ENCODE peak calls at places on chromosome 17, in seven cellular contexts. One of them, this sample, is unnamed.

GRCh38 chr17:61522088-61522487 is 68.9 kb downstream of the NACA2 start:
- DNase-seq in H1: no peak
- DNase-seq in HepG2: no peak
- DNase-seq in K562: no peak
- DNase-seq in SK-N-SH: no peak
- DNase-seq in GM12878: no peak
- DNase-seq in HCT116: no peak
- DNase-seq in this sample: no peak

GRCh38 chr17:52155301-52155700 is 3.2 kb downstream of the CA10 start:
- DNase-seq in HepG2: no peak
- DNase-seq in HCT116: no peak
- DNase-seq in SK-N-SH: no peak
- DNase-seq in K562: no peak
- DNase-seq in H1: no peak
- DNase-seq in GM12878: no peak
- DNase-seq in this sample: no peak

GRCh38 chr17:41777579-41778188 is 8.8 kb downstream of the JUP start:
- DNase-seq in H1: no peak
- DNase-seq in HCT116: no peak
- DNase-seq in HepG2: peak; percentile 77
- DNase-seq in GM12878: no peak
- DNase-seq in K562: no peak
- DNase-seq in SK-N-SH: peak; percentile 74
- DNase-seq in this sample: no peak

GRCh38 chr17:65243838-65244237 is 106.7 kb downstream of the RGS9 start:
- DNase-seq in SK-N-SH: no peak
- DNase-seq in HCT116: peak; percentile 86
- DNase-seq in K562: no peak
- DNase-seq in GM12878: no peak
- DNase-seq in H1: no peak
- DNase-seq in HepG2: no peak
- DNase-seq in this sample: no peak

GRCh38 chr17:75856062-75856681 is 1.0 kb upstream of the WBP2 start:
- DNase-seq in H1: no peak
- DNase-seq in HCT116: no peak
- DNase-seq in HepG2: peak; percentile 64
- DNase-seq in GM12878: no peak
- DNase-seq in K562: no peak
- DNase-seq in SK-N-SH: no peak
- DNase-seq in this sample: no peak

GRCh38 chr17:41176744-41177387 is 1.2 kb downstream of the KRTAP4-2 start:
- DNase-seq in GM12878: no peak
- DNase-seq in SK-N-SH: no peak
- DNase-seq in H1: no peak
- DNase-seq in K562: no peak
- DNase-seq in HCT116: no peak
- DNase-seq in HepG2: no peak
- DNase-seq in this sample: no peak

GRCh38 chr17:22278302-22279275 is 586.3 kb downstream of the KCNJ18 start:
- DNase-seq in H1: no peak
- DNase-seq in K562: no peak
- DNase-seq in GM12878: no peak
- DNase-seq in SK-N-SH: no peak
- DNase-seq in HCT116: no peak
- DNase-seq in HepG2: no peak
- DNase-seq in this sample: no peak

GRCh38 chr17:38958756-38959155 is 8.4 kb downstream of the FBXO47 start:
- DNase-seq in GM12878: no peak
- DNase-seq in HCT116: no peak
- DNase-seq in SK-N-SH: no peak
- DNase-seq in H1: no peak
- DNase-seq in HepG2: no peak
- DNase-seq in K562: no peak
- DNase-seq in this sample: no peak

GRCh38 chr17:63754046-63754445 is 12.4 kb upstream of the STRADA start:
- DNase-seq in SK-N-SH: no peak
- DNase-seq in H1: no peak
- DNase-seq in HepG2: no peak
- DNase-seq in K562: no peak
- DNase-seq in HCT116: no peak
- DNase-seq in GM12878: no peak
- DNase-seq in this sample: no peak

GRCh38 chr17:36182176-36183000 is 6.0 kb upstream of the TBC1D3B start:
- DNase-seq in SK-N-SH: no peak
- DNase-seq in HepG2: no peak
- DNase-seq in H1: peak; percentile 85
- DNase-seq in K562: no peak
- DNase-seq in GM12878: no peak
- DNase-seq in HCT116: no peak
- DNase-seq in this sample: no peak

GRCh38 chr17:32659419-32659842 is 172.6 kb downstream of the CDK5R1 start:
- DNase-seq in SK-N-SH: peak; percentile 70
- DNase-seq in HCT116: peak; percentile 35
- DNase-seq in GM12878: peak; percentile 40
- DNase-seq in K562: peak; percentile 71
- DNase-seq in HepG2: peak; percentile 48
- DNase-seq in H1: peak; percentile 86
- DNase-seq in this sample: peak; percentile 83

DNA sequence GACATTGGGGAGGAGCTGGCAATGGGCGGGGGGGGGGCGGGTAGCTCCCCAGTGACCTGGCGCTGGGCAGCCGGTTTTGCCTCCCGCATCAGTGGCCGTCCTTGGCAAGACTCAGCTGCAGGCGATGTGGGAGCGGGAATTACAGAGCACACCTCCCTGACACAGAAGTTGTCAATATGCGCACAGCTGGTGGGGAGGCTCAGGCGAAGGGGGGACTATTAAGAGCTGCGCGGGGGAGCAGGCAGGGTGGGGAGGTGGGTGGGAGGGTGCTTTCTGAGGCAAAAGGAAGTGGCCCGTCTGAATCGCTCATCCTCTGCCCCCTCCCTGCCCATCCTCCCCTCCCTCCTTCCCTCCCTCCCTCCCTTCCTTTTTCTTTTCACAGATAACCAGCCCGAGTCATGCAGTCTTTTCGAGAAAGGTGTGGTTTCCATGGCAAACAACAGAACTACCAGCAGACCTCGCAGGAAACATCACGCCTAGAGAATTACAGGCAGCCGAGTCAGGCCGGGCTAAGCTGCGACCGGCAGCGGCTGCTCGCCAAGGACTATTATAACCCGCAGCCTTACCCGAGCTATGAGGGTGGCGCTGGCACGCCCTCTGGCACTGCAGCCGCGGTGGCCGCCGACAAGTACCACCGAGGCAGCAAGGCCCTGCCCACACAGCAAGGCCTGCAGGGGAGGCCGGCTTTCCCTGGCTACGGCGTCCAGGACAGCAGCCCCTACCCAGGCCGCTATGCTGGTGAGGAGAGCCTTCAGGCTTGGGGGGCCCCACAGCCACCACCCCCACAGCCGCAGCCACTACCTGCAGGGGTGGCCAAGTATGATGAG is 44.0 kb downstream of the SREBF1 start:
- DNase-seq in H1: no peak
- DNase-seq in HepG2: no peak
- DNase-seq in K562: peak; percentile 21
- DNase-seq in GM12878: no peak
- DNase-seq in SK-N-SH: peak; percentile 84
- DNase-seq in HCT116: no peak
- DNase-seq in this sample: no peak
- TF ChIP-seq JUND in H1: no peak
- TF ChIP-seq JUND in HepG2: no peak
- TF ChIP-seq JUND in K562: no peak
- TF ChIP-seq JUND in GM12878: no peak
- TF ChIP-seq JUND in SK-N-SH: no peak
- TF ChIP-seq JUND in HCT116: no peak
- TF ChIP-seq JUND in this sample: no peak

GRCh38 chr17:56756536-56756935 is 77.2 kb downstream of the C17orf67 start:
- DNase-seq in SK-N-SH: no peak
- DNase-seq in HCT116: no peak
- DNase-seq in GM12878: no peak
- DNase-seq in H1: no peak
- DNase-seq in HepG2: peak; percentile 24
- DNase-seq in K562: no peak
- DNase-seq in this sample: no peak

GRCh38 chr17:56751145-56751743 is 82.5 kb downstream of the C17orf67 start:
- DNase-seq in HCT116: no peak
- DNase-seq in SK-N-SH: no peak
- DNase-seq in H1: no peak
- DNase-seq in HepG2: no peak
- DNase-seq in GM12878: no peak
- DNase-seq in K562: no peak
- DNase-seq in this sample: no peak

GRCh38 chr17:56755310-56755709 is 78.4 kb downstream of the C17orf67 start:
- DNase-seq in HepG2: no peak
- DNase-seq in K562: no peak
- DNase-seq in SK-N-SH: no peak
- DNase-seq in HCT116: no peak
- DNase-seq in GM12878: no peak
- DNase-seq in H1: no peak
- DNase-seq in this sample: no peak

GRCh38 chr17:56752263-56752662 is 81.5 kb downstream of the C17orf67 start:
- DNase-seq in SK-N-SH: no peak
- DNase-seq in K562: no peak
- DNase-seq in HCT116: no peak
- DNase-seq in HepG2: no peak
- DNase-seq in H1: no peak
- DNase-seq in GM12878: no peak
- DNase-seq in this sample: no peak

DNA sequence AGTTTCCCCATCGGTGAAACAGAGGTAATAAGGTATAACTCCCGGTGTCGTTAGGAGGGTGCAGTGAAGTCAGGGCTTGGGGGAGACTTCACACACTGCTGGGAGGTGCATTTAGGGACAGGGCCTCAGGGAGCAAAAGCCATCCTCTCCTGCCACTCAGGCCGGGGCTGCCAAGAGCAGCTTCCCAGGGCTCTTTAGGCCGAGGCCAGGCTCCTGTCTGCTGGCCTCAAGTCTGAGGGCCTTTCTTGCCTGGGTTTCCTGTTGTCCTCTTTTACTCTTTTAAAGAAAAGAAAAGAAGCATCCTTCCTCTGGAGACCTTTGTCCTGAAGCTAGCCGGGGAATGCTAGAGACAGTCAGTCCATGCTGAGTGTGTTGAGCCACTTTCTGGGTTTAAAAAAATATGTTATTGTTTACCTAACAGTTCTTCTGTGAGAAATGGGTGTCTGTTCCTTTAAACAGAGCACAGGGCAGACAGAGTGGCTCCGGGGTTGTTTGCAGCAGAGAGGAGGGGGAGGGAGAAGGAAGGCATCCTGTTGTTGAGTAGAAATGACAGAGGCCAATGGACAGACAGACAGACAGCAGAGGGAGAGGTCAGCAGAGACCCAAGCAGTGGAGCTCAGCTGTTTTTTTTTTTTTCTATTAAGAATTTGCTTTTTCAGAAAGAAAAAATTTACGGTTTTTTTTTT is 79.1 kb downstream of the C17orf67 start:
- DNase-seq in SK-N-SH: peak; percentile 60
- DNase-seq in H1: no peak
- DNase-seq in GM12878: no peak
- DNase-seq in K562: no peak
- DNase-seq in HCT116: no peak
- DNase-seq in HepG2: peak; percentile 83
- DNase-seq in this sample: peak; percentile 52
- TF ChIP-seq JUND in SK-N-SH: no peak
- TF ChIP-seq JUND in H1: no peak
- TF ChIP-seq JUND in GM12878: no peak
- TF ChIP-seq JUND in K562: no peak
- TF ChIP-seq JUND in HCT116: no peak
- TF ChIP-seq JUND in HepG2: no peak
- TF ChIP-seq JUND in this sample: no peak

GRCh38 chr17:9218068-9218635 is 196.8 kb downstream of the NTN1 start:
- DNase-seq in K562: no peak
- DNase-seq in GM12878: no peak
- DNase-seq in HepG2: no peak
- DNase-seq in SK-N-SH: no peak
- DNase-seq in H1: no peak
- DNase-seq in HCT116: no peak
- DNase-seq in this sample: no peak

GRCh38 chr17:9221231-9222180 is 200.2 kb downstream of the NTN1 start:
- DNase-seq in HCT116: no peak
- DNase-seq in GM12878: no peak
- DNase-seq in H1: no peak
- DNase-seq in HepG2: no peak
- DNase-seq in SK-N-SH: no peak
- DNase-seq in K562: no peak
- DNase-seq in this sample: no peak

GRCh38 chr17:9219631-9220415 is 198.5 kb downstream of the NTN1 start:
- DNase-seq in SK-N-SH: no peak
- DNase-seq in GM12878: no peak
- DNase-seq in HepG2: no peak
- DNase-seq in K562: no peak
- DNase-seq in H1: no peak
- DNase-seq in HCT116: no peak
- DNase-seq in this sample: no peak

GRCh38 chr17:9218911-9219310 is 197.6 kb downstream of the NTN1 start:
- DNase-seq in HCT116: no peak
- DNase-seq in SK-N-SH: no peak
- DNase-seq in H1: no peak
- DNase-seq in GM12878: no peak
- DNase-seq in HepG2: no peak
- DNase-seq in K562: no peak
- DNase-seq in this sample: no peak

DNA sequence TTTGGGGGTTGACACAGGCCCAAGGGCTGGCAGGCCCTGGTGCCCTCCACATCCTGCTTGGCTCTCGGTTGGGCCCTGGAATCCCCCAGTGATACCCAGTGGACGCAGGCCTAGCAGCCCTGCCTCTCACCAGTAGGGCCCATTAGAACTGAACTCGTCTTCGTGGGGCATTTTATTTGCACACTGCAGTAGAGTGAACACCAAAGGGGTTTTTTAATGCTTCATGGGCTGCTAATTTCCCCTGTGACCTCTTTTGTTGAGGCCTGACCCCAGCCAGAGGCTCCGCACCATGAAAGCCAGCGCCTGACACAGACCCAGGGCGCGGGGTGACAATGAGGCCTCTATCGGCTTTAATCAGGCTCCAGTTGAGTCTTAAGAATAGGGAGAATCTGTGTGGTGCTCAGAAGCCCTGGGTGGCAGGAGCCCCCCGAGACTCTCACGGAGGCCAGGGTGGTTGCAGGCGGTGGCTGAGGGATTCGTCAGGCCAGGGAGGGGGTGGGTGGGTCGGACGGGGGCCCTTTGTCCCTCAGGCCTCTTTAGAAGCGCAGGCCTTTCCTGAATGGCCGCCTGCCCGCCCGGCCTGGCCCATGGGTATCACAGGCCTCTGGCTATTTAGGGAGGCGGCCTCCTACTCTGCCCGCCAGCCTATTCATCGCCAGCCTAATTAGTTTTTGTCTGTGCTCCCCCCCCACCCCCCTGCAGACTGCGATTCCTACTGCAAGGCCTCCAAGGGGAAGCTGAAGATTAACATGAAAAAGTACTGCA is 199.3 kb downstream of the NTN1 start:
- DNase-seq in GM12878: no peak
- DNase-seq in HepG2: no peak
- DNase-seq in SK-N-SH: no peak
- DNase-seq in HCT116: no peak
- DNase-seq in H1: no peak
- DNase-seq in K562: no peak
- DNase-seq in this sample: no peak
- TF ChIP-seq JUND in GM12878: no peak
- TF ChIP-seq JUND in HepG2: no peak
- TF ChIP-seq JUND in SK-N-SH: no peak
- TF ChIP-seq JUND in HCT116: no peak
- TF ChIP-seq JUND in H1: no peak
- TF ChIP-seq JUND in K562: no peak
- TF ChIP-seq JUND in this sample: no peak

GRCh38 chr17:77470800-77471733 is 330.3 kb downstream of the SEC14L1 start:
- DNase-seq in K562: peak; percentile 64
- DNase-seq in HCT116: peak; percentile 28
- DNase-seq in H1: no peak
- DNase-seq in GM12878: no peak
- DNase-seq in HepG2: peak; percentile 44
- DNase-seq in SK-N-SH: peak; percentile 89
- DNase-seq in this sample: no peak
- TF ChIP-seq JUND in K562: peak; percentile 66
- TF ChIP-seq JUND in HCT116: no peak
- TF ChIP-seq JUND in H1: peak; percentile 92
- TF ChIP-seq JUND in GM12878: no peak
- TF ChIP-seq JUND in HepG2: no peak
- TF ChIP-seq JUND in SK-N-SH: no peak
- TF ChIP-seq JUND in this sample: no peak